ENCODE peak calls at places on chromosomes 7 and 10, in five cellular contexts. N is transverse colon, J is body of pancreas, Q is left ventricle myocardium inferior, P is breast epithelium. F is an unnamed sample.

GRCh38 chr10:609868-610545 is 79.5 kb downstream of the DIP2C start:
- DNase-seq in N (no peak), J (no peak), Q (no peak), P (no peak), F (no peak)

GRCh38 chr10:8967004-8967530 is 912.6 kb downstream of the GATA3 start:
- DNase-seq in N (no peak), J (no peak), Q (no peak), P (no peak), F (no peak)

GRCh38 chr7:129958643-129959479 is 6.1 kb upstream of the UBE2H start:
- DNase-seq in N (peak), J (peak), Q (peak), P (no peak), F (no peak)

GRCh38 chr7:73721237-73721848 is 1.9 kb upstream of the STX1A start:
- DNase-seq in N (peak), J (peak), Q (peak), P (peak), F (peak)

GRCh38 chr10:124710266-124710881 is 33.8 kb downstream of the FAM53B start:
- DNase-seq in N (no peak), J (no peak), Q (no peak), P (no peak), F (no peak)

GRCh38 chr7:113561446-113561845 is 357.4 kb downstream of the PPP1R3A start:
- DNase-seq in N (no peak), J (no peak), Q (no peak), P (no peak), F (no peak)

GRCh38 chr10:12400266-12400931 is 51.1 kb downstream of the CAMK1D start:
- DNase-seq in N (no peak), J (no peak), Q (no peak), P (no peak), F (no peak)

GRCh38 chr7:91263359-91264082 is 712 bp upstream of the FZD1 start:
- DNase-seq in N (peak), J (peak), Q (peak), P (no peak), F (no peak)

GRCh38 chr10:67017218-67017617 is 91.4 kb downstream of the LRRTM3 start:
- DNase-seq in N (no peak), J (no peak), Q (no peak), P (no peak), F (no peak)

GRCh38 chr10:103273026-103273425 is 3.9 kb upstream of the INA start:
- DNase-seq in N (no peak), J (no peak), Q (no peak), P (peak), F (no peak)

GRCh38 chr10:44463511-44464121 is 78.7 kb upstream of the CXCL12 start:
- DNase-seq in N (no peak), J (no peak), Q (no peak), P (no peak), F (no peak)

GRCh38 chr7:16889305-16889704 is 7.5 kb upstream of the AGR3 start:
- DNase-seq in N (no peak), J (no peak), Q (no peak), P (no peak), F (no peak)

GRCh38 chr7:83976302-83976701 is 218.3 kb downstream of the SEMA3A start:
- DNase-seq in N (no peak), J (no peak), Q (no peak), P (no peak), F (no peak)

GRCh38 chr10:98268694-98269386 is 846 bp upstream of the LOXL4 start:
- DNase-seq in N (no peak), J (peak), Q (no peak), P (no peak), F (no peak)

GRCh38 chr7:44536090-44536489 is 5.0 kb downstream of the NPC1L1 start:
- DNase-seq in N (no peak), J (no peak), Q (no peak), P (no peak), F (no peak)
- H3K27ac ChIP-seq in N (no peak), J (no peak), Q (no peak), P (no peak), F (no peak)

GRCh38 chr7:151348970-151349369 is 7.4 kb downstream of the NUB1 start:
- DNase-seq in N (no peak), J (no peak), Q (no peak), P (no peak), F (no peak)
- H3K27ac ChIP-seq in N (peak), J (peak), Q (peak), P (peak), F (no peak)

DNA sequence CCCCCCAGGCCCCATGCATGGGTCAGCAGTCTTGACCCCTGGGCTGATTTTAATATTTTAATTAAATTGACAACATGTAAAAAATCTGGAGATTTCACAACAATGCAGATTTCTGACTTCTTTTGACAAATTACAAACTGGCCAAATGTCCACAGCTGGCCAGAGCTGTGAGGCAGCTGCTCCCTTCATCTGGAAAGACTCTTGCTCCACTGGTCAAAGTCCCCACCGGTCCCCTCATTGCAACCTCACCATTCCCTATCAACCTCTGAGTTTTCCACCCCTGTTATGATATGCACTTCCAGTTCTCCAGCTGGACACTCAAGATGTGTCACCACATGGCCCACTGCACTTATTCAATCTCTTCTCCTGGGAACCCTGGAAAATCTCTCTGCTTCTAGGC is 266.2 kb downstream of the KCNMA1 start:
- DNase-seq in N (no peak), J (no peak), Q (no peak), P (no peak), F (no peak)
- H3K27ac ChIP-seq in N (no peak), J (no peak), Q (no peak), P (no peak), F (no peak)

DNA sequence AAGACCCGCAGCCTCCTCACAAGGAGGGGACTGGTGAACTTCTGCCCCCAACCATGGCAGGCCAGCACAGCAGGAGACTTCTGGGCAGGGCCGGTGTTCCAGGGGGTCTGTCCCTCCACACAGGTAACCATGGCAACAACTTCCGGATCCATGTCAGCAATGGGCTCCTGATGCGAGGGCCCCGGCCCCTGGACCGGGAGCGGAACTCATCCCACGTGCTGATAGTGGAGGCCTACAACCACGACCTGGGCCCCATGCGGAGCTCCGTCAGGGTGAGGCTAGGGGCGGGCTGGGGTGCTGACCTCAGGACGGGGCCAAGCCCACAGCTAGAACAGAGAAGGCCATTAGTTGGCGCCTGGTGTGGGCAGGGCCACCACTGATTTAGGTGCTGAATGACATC is 5.7 kb upstream of the C10orf105 start:
- DNase-seq in N (no peak), J (no peak), Q (no peak), P (no peak), F (no peak)
- H3K27ac ChIP-seq in N (peak), J (no peak), Q (no peak), P (peak), F (no peak)

DNA sequence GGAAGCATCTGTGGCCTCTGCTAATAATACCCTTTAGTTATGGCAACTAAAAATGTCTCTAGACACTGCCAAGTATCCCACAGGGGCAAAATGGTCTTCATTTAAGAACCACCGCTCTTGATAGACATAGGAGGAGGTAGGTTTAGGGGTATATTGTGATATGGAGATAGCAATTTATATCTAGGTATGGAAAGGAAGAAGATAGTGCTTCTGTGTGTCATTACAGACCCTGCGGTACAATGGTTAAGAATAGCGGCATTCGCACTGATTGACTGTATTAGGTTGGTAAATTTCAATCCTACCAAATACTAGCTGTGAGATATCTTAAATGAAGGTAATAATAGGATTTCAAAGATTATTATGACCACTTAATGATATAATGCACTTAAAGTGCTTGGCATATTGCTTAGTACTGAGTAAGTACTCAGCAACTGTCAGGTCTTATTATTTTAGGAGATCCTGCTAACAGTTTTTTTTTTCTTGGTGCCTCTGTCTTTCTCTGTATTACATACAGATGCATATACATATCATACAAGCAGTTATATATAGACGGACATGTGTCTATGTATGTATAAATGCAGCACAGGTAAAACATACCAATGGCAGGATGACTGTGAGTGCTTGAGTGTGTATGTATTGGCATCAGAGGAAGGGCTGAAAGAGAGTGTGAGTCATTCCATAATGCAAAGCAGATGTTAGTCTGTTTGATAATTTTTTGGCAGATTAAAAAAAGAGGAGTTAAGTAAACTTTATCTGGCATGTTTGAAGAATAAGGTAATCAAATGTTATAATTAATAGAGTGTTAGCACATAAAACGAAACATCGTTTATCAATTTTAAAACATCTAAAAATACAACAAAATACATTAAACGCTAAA is 50.0 kb upstream of the ITGB8 start:
- DNase-seq in N (no peak), J (no peak), Q (no peak), P (no peak), F (no peak)
- H3K27ac ChIP-seq in N (no peak), J (no peak), Q (no peak), P (no peak), F (no peak)

DNA sequence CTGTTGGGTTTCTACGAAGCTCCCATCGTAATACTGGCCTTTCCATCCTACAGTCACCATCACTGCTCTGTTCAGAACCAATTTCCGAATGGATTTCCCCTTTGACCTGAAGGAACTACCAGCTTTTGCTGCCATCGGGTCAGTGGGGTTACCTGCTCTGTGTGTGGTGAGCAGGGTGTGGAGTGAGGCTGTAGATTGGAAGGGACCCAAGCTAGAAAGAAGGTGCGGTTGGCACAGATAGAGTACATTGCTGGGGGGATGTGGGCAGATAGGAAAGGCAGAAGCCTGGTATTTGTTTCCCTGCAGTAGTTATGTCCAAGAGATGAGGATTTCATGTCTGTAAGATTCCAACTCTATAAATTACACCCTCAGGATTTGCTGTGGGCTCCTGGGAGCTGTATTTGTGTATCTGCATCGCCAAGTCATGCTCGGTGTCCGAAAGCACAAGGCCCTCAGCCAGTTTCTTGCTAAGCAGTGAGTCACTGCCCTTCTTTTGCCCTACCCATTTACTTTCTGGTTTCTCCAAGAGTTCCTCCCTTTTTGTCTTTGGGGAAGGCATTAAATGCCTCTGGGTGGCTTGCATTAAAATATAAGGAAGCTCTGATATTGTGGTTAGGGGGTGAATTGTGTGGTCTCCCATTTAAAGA is 15.4 kb downstream of the CLCN1 start:
- DNase-seq in N (no peak), J (no peak), Q (no peak), P (no peak), F (no peak)
- H3K27ac ChIP-seq in N (no peak), J (no peak), Q (no peak), P (peak), F (no peak)

DNA sequence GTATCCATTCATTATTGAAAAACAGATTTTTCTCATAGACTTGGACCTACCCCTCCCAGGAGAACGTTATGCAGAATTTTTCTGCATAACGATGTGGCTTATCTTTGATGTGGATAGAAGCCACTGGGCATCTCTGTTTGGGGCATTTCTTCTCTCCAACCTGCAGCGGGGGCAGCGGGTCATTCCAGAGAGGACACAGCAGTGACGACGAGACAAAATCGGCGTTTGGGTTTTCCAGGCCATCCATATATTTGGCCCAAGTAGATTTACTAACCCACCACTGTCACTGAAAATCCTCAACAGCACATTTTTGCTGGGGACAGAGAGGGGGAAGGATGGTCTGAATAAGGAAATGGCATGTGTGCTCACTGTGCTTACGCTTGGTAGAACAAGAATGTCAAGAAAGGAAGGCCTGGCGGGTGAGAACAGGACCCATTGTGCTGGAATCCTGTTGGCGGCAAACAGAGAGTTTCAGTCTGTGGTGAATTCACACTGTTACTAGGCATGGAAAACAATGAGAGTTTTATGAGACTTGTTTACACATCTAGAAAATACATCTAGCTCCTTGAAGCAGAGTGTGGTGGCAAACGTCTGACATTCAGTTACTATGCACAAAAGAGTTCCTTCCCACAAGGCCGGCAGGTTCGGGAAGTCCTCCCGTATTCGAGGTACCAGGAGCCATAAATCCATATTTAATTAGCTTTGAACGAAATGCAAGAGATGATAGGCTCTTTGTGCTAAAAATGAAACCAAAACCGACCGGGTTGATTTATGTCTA is 299.5 kb upstream of the PITRM1 start:
- DNase-seq in N (peak), J (no peak), Q (no peak), P (peak), F (peak)
- H3K27ac ChIP-seq in N (peak), J (peak), Q (peak), P (peak), F (peak)

GRCh38 chr10:3892440-3893101 is 107.6 kb upstream of the KLF6 start:
- DNase-seq in N (no peak), J (no peak), Q (no peak), P (no peak), F (no peak)
- H3K27ac ChIP-seq in N (no peak), J (no peak), Q (no peak), P (peak), F (no peak)